ENCODE peak calls at places on chromosome 17, in four cellular contexts. T is heart right ventricle, P is HCT116, D is cardiac fibroblast. Z is an unnamed sample.

GRCh38 chr17:75010683-75011406 is 1.6 kb upstream of the MRPL58 start:
- DNase-seq in P (no peak), T (peak), D (peak), Z (peak)

GRCh38 chr17:47914296-47914948 is 18.4 kb downstream of the SP2 start:
- DNase-seq in T (no peak), P (no peak), D (no peak), Z (no peak)

GRCh38 chr17:77371117-77371887 is 230.5 kb downstream of the SEC14L1 start:
- DNase-seq in D (no peak), P (no peak), T (no peak), Z (no peak)

GRCh38 chr17:66331038-66331816 is 28.8 kb downstream of the PRKCA start:
- DNase-seq in P (no peak), T (no peak), D (no peak), Z (no peak)

GRCh38 chr17:46950615-46950996 is 27.6 kb downstream of the GOSR2 start:
- DNase-seq in P (no peak), D (no peak), T (no peak), Z (no peak)

GRCh38 chr17:36755586-36755985 is 154.2 kb downstream of the MRM1 start:
- DNase-seq in P (peak), D (peak), T (no peak), Z (peak)

GRCh38 chr17:37752482-37752881 is 7.6 kb upstream of the HNF1B start:
- DNase-seq in D (peak), T (no peak), P (no peak), Z (no peak)

GRCh38 chr17:7835818-7836595 is 2.0 kb downstream of the KDM6B start:
- DNase-seq in P (no peak), T (peak), D (peak), Z (no peak)

GRCh38 chr17:62807812-62808575 is at the start of gene MARCHF10:
- DNase-seq in D (no peak), P (no peak), T (no peak), Z (no peak)

GRCh38 chr17:16491703-16492612 is at the start of gene LRRC75A:
- DNase-seq in T (peak), D (no peak), P (no peak), Z (no peak)

GRCh38 chr17:43543300-43543699 is 2.8 kb downstream of the ETV4 start:
- DNase-seq in T (no peak), P (no peak), D (no peak), Z (no peak)

GRCh38 chr17:8117980-8118768 is at the start of gene ALOXE3:
- DNase-seq in T (peak), D (peak), P (peak), Z (peak)

GRCh38 chr17:21425321-21425720 is 49.2 kb downstream of the KCNJ12 start:
- DNase-seq in T (no peak), P (no peak), D (no peak), Z (no peak)

GRCh38 chr17:33968350-33969044 is 286.6 kb upstream of the CCL2 start:
- DNase-seq in T (no peak), D (no peak), P (no peak), Z (no peak)

GRCh38 chr17:62892870-62893338 is 73.1 kb upstream of the TANC2 start:
- DNase-seq in P (no peak), T (peak), D (peak), Z (no peak)

GRCh38 chr17:45073414-45074070 is 12.4 kb downstream of the NMT1 start:
- DNase-seq in D (peak), P (no peak), T (no peak), Z (no peak)

GRCh38 chr17:6510321-6511023 is 45.9 kb downstream of the PITPNM3 start:
- DNase-seq in D (no peak), T (no peak), P (no peak), Z (no peak)

GRCh38 chr17:46773676-46774075 is 44.8 kb downstream of the WNT3 start:
- DNase-seq in T (no peak), P (no peak), D (no peak), Z (no peak)

GRCh38 chr17:65137076-65137935 is at the start of gene RGS9:
- DNase-seq in P (peak), T (peak), D (peak), Z (peak)

GRCh38 chr17:6279659-6280058 is 155.3 kb downstream of the AIPL1 start:
- DNase-seq in D (no peak), T (no peak), P (peak), Z (peak)

GRCh38 chr17:37220609-37220953 is 155.2 kb upstream of the C17orf78 start:
- DNase-seq in P (peak), D (peak), T (no peak), Z (no peak)

GRCh38 chr17:79034931-79035485 is 11.0 kb downstream of the C1QTNF1 start:
- DNase-seq in T (no peak), D (no peak), P (no peak), Z (no peak)

GRCh38 chr17:41223821-41224220 is 2.6 kb upstream of the KRTAP9-2 start:
- DNase-seq in D (peak), T (no peak), P (no peak), Z (no peak)

GRCh38 chr17:50993544-50993943 is 127.1 kb downstream of the SPAG9 start:
- DNase-seq in T (no peak), P (no peak), D (no peak), Z (no peak)

GRCh38 chr17:76370261-76370993 is 14.0 kb upstream of the SPHK1 start:
- DNase-seq in P (no peak), D (peak), T (peak), Z (no peak)

GRCh38 chr17:60165976-60166375 is 16.2 kb downstream of the CA4 start:
- DNase-seq in T (no peak), P (no peak), D (no peak), Z (no peak)

GRCh38 chr17:800446-801242 is 18.5 kb downstream of the MRM3 start:
- DNase-seq in T (no peak), D (no peak), P (no peak), Z (no peak)

GRCh38 chr17:73261952-73262675 is 434 bp upstream of the CPSF4L start:
- DNase-seq in D (no peak), P (no peak), T (no peak), Z (no peak)

GRCh38 chr17:19672009-19672837 is 23.7 kb downstream of the ALDH3A2 start:
- DNase-seq in P (no peak), D (peak), T (peak), Z (peak)

DNA sequence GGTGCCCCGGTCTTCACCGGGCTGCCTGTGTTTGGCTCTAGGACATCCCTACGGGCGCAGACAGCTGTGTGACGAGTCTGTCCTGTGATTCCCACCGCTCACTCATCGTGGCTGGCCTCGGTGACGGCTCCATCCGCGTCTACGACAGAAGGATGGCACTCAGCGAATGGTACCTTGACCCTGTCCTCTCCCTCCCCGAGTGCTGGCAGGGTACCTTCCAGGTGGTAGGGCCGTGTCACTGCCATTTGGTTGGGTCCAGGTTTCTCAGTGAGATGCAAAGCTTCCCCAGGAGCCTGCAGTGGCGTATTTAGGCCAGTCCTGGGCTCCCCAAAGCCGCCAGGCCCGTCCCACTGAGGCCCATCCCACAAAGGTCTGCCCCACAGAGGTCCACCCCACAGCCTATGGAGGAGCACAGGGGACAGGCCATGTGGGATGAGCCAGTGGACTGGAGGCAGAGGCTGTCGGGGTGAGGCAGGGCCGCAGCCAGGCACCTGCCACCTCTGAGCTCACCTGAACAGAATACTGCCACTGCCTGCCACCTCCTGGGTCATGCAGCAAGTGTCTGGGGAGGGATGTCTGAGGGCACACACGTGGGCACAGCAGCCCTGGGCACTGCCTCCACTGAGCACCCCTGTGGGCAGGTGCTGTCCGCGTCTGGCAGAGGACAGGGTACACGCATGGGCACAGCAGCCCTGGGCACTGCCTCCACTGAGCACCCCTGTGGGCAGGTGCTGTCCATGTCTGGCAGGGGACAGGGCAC is 31.4 kb upstream of the CHMP6 start:
- DNase-seq in T (no peak), D (no peak), P (no peak), Z (no peak)
- H3K4me3 ChIP-seq in T (no peak), D (no peak), P (no peak), Z (no peak)

DNA sequence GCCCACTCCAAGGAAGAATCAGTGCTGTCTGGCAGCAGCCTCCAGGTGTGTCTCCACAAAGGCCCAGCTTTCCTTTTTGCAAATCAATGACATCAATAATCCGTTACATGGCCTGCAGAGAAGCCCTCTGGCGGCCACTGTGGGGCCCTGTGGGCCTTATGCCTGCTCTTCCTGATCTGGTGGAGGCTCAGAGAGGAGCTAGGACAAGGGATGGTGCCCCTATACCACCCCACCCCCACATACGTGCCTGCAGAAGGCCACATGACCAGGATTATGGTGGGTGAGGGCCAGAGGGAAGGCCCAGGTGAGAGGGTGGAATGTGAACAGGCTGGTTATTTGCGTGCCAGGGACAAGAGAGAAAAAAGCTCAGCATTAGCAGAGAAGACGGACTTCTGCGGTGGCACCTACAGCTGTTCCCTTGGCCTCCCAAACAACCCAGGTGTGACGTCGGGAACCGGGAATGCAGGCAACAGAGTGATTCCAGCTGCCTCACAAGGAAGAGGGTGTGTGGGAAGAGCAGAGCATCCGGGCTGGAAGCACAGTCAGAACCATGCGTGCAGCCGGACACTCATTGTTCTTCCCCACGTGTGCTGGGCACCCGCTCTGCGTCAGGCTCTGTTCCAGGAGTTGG is 22.5 kb downstream of the EIF4A3 start:
- DNase-seq in T (no peak), P (peak), D (peak), Z (no peak)
- TF ChIP-seq CTCF in T (no peak), P (peak), D (peak), Z (peak)

DNA sequence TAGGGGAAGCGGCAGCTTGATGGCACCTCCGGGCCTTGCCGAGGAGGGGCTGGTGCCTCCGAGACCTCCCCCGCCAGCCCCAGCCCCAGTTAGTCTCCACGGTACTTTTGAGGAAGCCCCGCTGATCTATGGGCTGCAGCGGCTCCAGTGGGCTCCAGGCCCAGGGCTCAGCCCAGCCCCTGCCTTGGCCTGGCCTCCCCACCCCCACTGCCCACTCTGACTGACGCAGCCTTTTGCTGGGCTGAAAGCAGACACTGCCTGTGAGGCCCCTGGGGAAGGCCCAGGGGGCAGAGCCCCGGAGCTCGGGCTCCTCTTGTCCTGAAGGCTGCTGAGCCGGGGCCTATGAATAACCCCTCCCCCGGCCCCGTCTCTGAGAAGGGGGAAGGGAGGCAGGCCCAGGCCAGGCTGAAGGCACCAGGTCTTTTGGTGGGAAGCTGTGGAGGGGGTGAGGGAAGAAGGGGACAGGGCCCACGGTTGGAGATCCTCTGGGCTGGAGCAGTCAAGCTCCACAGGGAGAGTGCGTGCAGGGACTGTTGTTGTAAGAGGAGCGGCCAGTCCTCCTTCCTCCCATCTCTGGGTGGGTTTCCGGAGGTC is 7.5 kb upstream of the SMTNL2 start:
- DNase-seq in P (no peak), D (no peak), T (no peak), Z (no peak)
- H3K4me3 ChIP-seq in P (no peak), D (no peak), T (no peak), Z (no peak)

GRCh38 chr17:42310281-42311156 is 22.2 kb downstream of the STAT5A start:
- DNase-seq in P (no peak), T (no peak), D (no peak), Z (no peak)
- TF ChIP-seq CTCF in P (no peak), T (no peak), D (no peak), Z (no peak)

GRCh38 chr17:5237541-5238016 is 2.9 kb upstream of the SCIMP start:
- DNase-seq in D (peak), T (peak), P (peak), Z (peak)

GRCh38 chr17:5236871-5237540 is 2.3 kb upstream of the SCIMP start:
- DNase-seq in D (no peak), P (no peak), T (no peak), Z (no peak)

GRCh38 chr17:5238333-5238732 is 3.7 kb upstream of the SCIMP start:
- DNase-seq in D (no peak), T (no peak), P (no peak), Z (no peak)

DNA sequence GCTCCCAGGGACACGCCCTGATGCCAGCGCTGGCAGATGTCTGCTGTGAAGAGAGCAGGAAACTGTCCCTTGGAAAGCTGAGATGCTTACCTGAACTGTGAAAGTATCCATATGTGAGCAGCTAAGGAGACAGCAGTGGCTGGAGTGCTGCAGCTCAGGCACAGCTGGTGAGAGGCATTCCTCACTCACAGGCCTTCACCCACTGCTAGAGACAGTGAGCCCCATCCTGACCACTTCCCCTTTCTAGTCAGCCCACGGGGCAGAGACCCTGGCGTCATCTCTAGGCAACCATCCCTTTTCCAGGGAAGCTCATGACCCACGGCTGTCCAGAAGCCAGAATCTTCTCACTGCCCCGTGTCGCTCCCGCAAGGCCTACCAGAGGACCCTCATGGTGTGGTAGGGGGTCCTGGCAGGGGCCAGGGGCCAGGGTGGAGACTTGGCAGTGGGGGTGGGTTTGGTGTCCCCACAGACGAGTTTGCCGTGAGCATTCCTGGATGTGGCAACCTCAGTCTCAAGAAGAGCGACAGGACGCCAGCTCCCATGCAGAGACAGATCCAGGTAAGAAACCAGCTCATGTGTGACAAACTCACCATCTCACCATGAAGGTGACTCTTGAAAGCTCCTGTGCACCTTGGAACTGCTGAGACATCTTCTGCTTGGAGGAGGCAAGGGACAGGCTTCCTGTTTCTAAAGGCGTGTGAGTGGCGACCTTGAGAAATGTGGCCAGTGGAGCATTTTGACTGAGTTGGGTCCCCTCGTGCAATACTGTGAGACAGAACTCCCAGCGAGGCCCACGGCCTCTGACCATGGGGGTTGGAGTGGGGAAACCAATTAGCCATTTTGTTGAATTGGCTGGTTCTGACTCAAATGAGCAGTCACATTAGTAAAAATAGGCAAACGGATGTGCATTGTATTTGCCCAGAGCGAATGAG is at the start of gene SCIMP:
- DNase-seq in D (no peak), P (no peak), T (peak), Z (no peak)
- H3K4me3 ChIP-seq in D (no peak), P (no peak), T (no peak), Z (no peak)

GRCh38 chr17:31854672-31855071 is 4.4 kb downstream of the COPRS start:
- DNase-seq in T (no peak), D (peak), P (no peak), Z (no peak)

GRCh38 chr17:31857920-31858646 is 961 bp downstream of the COPRS start:
- DNase-seq in D (no peak), P (no peak), T (no peak), Z (no peak)

GRCh38 chr17:31859487-31860008 is 504 bp upstream of the COPRS start:
- DNase-seq in T (no peak), P (no peak), D (no peak), Z (no peak)

GRCh38 chr17:31856750-31857149 is 2.3 kb downstream of the COPRS start:
- DNase-seq in T (no peak), P (no peak), D (no peak), Z (no peak)

GRCh38 chr17:31858647-31859486 is at the start of gene COPRS:
- DNase-seq in D (peak), P (peak), T (peak), Z (no peak)
- TF ChIP-seq CTCF in D (no peak), P (no peak), T (no peak), Z (peak)

GRCh38 chr17:9219631-9220415 is 198.5 kb downstream of the NTN1 start:
- DNase-seq in P (no peak), T (no peak), D (no peak), Z (no peak)

GRCh38 chr17:9218911-9219310 is 197.6 kb downstream of the NTN1 start:
- DNase-seq in T (no peak), D (peak), P (no peak), Z (no peak)

GRCh38 chr17:9217151-9218067 is 196.1 kb downstream of the NTN1 start:
- DNase-seq in D (peak), P (no peak), T (no peak), Z (peak)

GRCh38 chr17:9220466-9221230 is 199.3 kb downstream of the NTN1 start:
- DNase-seq in T (no peak), D (no peak), P (no peak), Z (no peak)

DNA sequence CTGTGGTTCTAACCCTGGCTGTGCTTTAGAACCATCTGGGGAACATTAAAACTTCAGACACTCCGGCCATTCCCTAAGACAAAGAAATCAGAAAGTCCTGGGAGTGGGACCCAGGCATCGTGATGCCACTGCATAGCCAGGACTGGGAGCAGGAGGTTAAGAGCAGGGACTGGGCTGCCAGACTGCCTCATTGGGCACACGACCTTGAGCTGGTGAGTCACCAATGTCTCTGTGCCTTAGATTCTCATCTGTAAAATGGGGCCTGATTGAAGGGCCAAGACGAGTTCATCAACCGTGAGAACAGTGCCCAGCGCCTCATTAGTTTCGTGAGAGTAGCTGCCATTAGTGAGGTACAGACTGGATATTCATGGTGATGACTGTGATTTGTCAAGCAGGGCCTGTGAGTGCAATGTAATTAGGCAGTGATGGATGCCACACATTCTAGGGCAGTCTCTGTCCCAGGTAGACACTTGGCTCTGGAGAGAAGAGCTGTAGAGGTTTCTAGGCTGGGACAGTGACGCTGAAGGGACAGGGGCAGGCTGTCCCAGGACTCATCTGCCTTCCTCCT is 196.8 kb downstream of the NTN1 start:
- DNase-seq in T (no peak), P (no peak), D (no peak), Z (no peak)
- H3K4me3 ChIP-seq in T (no peak), P (no peak), D (no peak), Z (no peak)